ENCODE peak calls at places on chromosomes 6 and 20, in six cellular contexts. One of them, this sample, is unnamed.

GRCh38 chr6:22657341-22657985 is 88.1 kb downstream of the HDGFL1 start:
- DNase-seq in PC-9: no peak
- DNase-seq in Karpas-422: no peak
- DNase-seq in A673: no peak
- DNase-seq in A549: no peak
- DNase-seq in CD4-positive, alpha-beta memory T cell: no peak
- DNase-seq in this sample: peak; percentile 79

GRCh38 chr6:106518748-106519147 is 110.5 kb downstream of the RTN4IP1 start:
- DNase-seq in Karpas-422: peak; percentile 58
- DNase-seq in CD4-positive, alpha-beta memory T cell: no peak
- DNase-seq in A549: no peak
- DNase-seq in A673: no peak
- DNase-seq in PC-9: no peak
- DNase-seq in this sample: no peak

GRCh38 chr6:3561745-3562144 is 104.9 kb upstream of the SLC22A23 start:
- DNase-seq in A549: peak; percentile 43
- DNase-seq in CD4-positive, alpha-beta memory T cell: no peak
- DNase-seq in A673: peak; percentile 39
- DNase-seq in Karpas-422: no peak
- DNase-seq in PC-9: no peak
- DNase-seq in this sample: no peak

GRCh38 chr20:61599061-61599930 is 347.2 kb downstream of the CDH4 start:
- DNase-seq in CD4-positive, alpha-beta memory T cell: no peak
- DNase-seq in Karpas-422: peak; percentile 67
- DNase-seq in A673: peak; percentile 16
- DNase-seq in A549: no peak
- DNase-seq in PC-9: no peak
- DNase-seq in this sample: peak; percentile 25

GRCh38 chr20:4074877-4075455 is 59.6 kb upstream of the RNF24 start:
- DNase-seq in A549: no peak
- DNase-seq in A673: no peak
- DNase-seq in PC-9: no peak
- DNase-seq in CD4-positive, alpha-beta memory T cell: no peak
- DNase-seq in Karpas-422: no peak
- DNase-seq in this sample: no peak

GRCh38 chr6:52645976-52646375 is 24.9 kb upstream of the TMEM14A start:
- DNase-seq in PC-9: no peak
- DNase-seq in CD4-positive, alpha-beta memory T cell: no peak
- DNase-seq in A673: no peak
- DNase-seq in A549: no peak
- DNase-seq in Karpas-422: no peak
- DNase-seq in this sample: no peak

GRCh38 chr6:124974770-124975377 is 12.6 kb downstream of the RNF217 start:
- DNase-seq in A673: no peak
- DNase-seq in CD4-positive, alpha-beta memory T cell: no peak
- DNase-seq in A549: no peak
- DNase-seq in Karpas-422: no peak
- DNase-seq in PC-9: no peak
- DNase-seq in this sample: no peak

GRCh38 chr20:4560667-4561066 is 161.0 kb upstream of the PRND start:
- DNase-seq in A549: no peak
- DNase-seq in A673: no peak
- DNase-seq in PC-9: no peak
- DNase-seq in Karpas-422: no peak
- DNase-seq in CD4-positive, alpha-beta memory T cell: no peak
- DNase-seq in this sample: no peak

GRCh38 chr6:132003516-132004178 is 52.5 kb upstream of the CCN2 start:
- DNase-seq in Karpas-422: no peak
- DNase-seq in CD4-positive, alpha-beta memory T cell: no peak
- DNase-seq in PC-9: peak; percentile 3
- DNase-seq in A673: no peak
- DNase-seq in A549: no peak
- DNase-seq in this sample: no peak

GRCh38 chr6:158705386-158706126 is 55.7 kb downstream of the SYTL3 start:
- DNase-seq in A549: no peak
- DNase-seq in A673: no peak
- DNase-seq in CD4-positive, alpha-beta memory T cell: no peak
- DNase-seq in Karpas-422: no peak
- DNase-seq in PC-9: no peak
- DNase-seq in this sample: no peak

GRCh38 chr20:64254571-64255360 is 782 bp upstream of the PCMTD2 start:
- DNase-seq in A549: no peak
- DNase-seq in CD4-positive, alpha-beta memory T cell: no peak
- DNase-seq in Karpas-422: peak; percentile 43
- DNase-seq in A673: no peak
- DNase-seq in PC-9: no peak
- DNase-seq in this sample: no peak

GRCh38 chr6:25320459-25320858 is 41.3 kb downstream of the CARMIL1 start:
- DNase-seq in A673: no peak
- DNase-seq in CD4-positive, alpha-beta memory T cell: no peak
- DNase-seq in A549: no peak
- DNase-seq in PC-9: no peak
- DNase-seq in Karpas-422: no peak
- DNase-seq in this sample: no peak

GRCh38 chr20:41428285-41428684 is 61.7 kb upstream of the EMILIN3 start:
- DNase-seq in A673: no peak
- DNase-seq in CD4-positive, alpha-beta memory T cell: peak; percentile 18
- DNase-seq in PC-9: no peak
- DNase-seq in Karpas-422: no peak
- DNase-seq in A549: peak; percentile 53
- DNase-seq in this sample: no peak

GRCh38 chr6:144008501-144009245 is 614 bp upstream of the PLAGL1 start:
- DNase-seq in PC-9: no peak
- DNase-seq in CD4-positive, alpha-beta memory T cell: no peak
- DNase-seq in A549: peak; percentile 7
- DNase-seq in A673: no peak
- DNase-seq in Karpas-422: no peak
- DNase-seq in this sample: peak; percentile 64

GRCh38 chr20:3721912-3722311 is 9.5 kb upstream of the SIGLEC1 start:
- DNase-seq in PC-9: no peak
- DNase-seq in A673: no peak
- DNase-seq in CD4-positive, alpha-beta memory T cell: no peak
- DNase-seq in Karpas-422: no peak
- DNase-seq in A549: no peak
- DNase-seq in this sample: no peak

GRCh38 chr6:109449789-109450673 is 5.5 kb downstream of the MICAL1 start:
- DNase-seq in A549: no peak
- DNase-seq in A673: no peak
- DNase-seq in Karpas-422: no peak
- DNase-seq in CD4-positive, alpha-beta memory T cell: peak; percentile 50
- DNase-seq in PC-9: no peak
- DNase-seq in this sample: no peak

GRCh38 chr6:168640738-168641137 is 199.8 kb downstream of the SMOC2 start:
- DNase-seq in PC-9: no peak
- DNase-seq in A673: no peak
- DNase-seq in CD4-positive, alpha-beta memory T cell: no peak
- DNase-seq in Karpas-422: no peak
- DNase-seq in A549: no peak
- DNase-seq in this sample: no peak

GRCh38 chr6:90222724-90223198 is 73.9 kb downstream of the BACH2 start:
- DNase-seq in Karpas-422: no peak
- DNase-seq in CD4-positive, alpha-beta memory T cell: no peak
- DNase-seq in A549: peak; percentile 69
- DNase-seq in PC-9: peak; percentile 43
- DNase-seq in A673: no peak
- DNase-seq in this sample: no peak

GRCh38 chr6:165985926-165986646 is 181.6 kb downstream of the TBXT start:
- DNase-seq in CD4-positive, alpha-beta memory T cell: no peak
- DNase-seq in PC-9: no peak
- DNase-seq in A673: no peak
- DNase-seq in Karpas-422: no peak
- DNase-seq in A549: peak; percentile 80
- DNase-seq in this sample: no peak

GRCh38 chr20:61748376-61748775 is 317.3 kb downstream of the TAF4 start:
- DNase-seq in A549: no peak
- DNase-seq in A673: no peak
- DNase-seq in PC-9: no peak
- DNase-seq in CD4-positive, alpha-beta memory T cell: no peak
- DNase-seq in Karpas-422: no peak
- DNase-seq in this sample: no peak

GRCh38 chr6:100134297-100134696 is 140.3 kb upstream of the MCHR2 start:
- DNase-seq in A549: no peak
- DNase-seq in Karpas-422: no peak
- DNase-seq in CD4-positive, alpha-beta memory T cell: no peak
- DNase-seq in A673: no peak
- DNase-seq in PC-9: no peak
- DNase-seq in this sample: no peak

GRCh38 chr6:39330057-39330456 is 7.6 kb upstream of the KCNK16 start:
- DNase-seq in CD4-positive, alpha-beta memory T cell: no peak
- DNase-seq in PC-9: no peak
- DNase-seq in A673: no peak
- DNase-seq in A549: no peak
- DNase-seq in Karpas-422: no peak
- DNase-seq in this sample: no peak

GRCh38 chr6:71392286-71392685 is 103.7 kb downstream of the OGFRL1 start:
- DNase-seq in CD4-positive, alpha-beta memory T cell: no peak
- DNase-seq in Karpas-422: no peak
- DNase-seq in A673: no peak
- DNase-seq in A549: peak; percentile 36
- DNase-seq in PC-9: no peak
- DNase-seq in this sample: no peak
- H3K4me1 ChIP-seq in CD4-positive, alpha-beta memory T cell: no peaks in the 10 kb centered on the region
- H3K4me1 ChIP-seq in Karpas-422: no peaks in the 10 kb centered on the region
- H3K4me1 ChIP-seq in A673: peaks cover 16% of the 10 kb centered on the region
- H3K4me1 ChIP-seq in A549: peaks cover 99% of the 10 kb centered on the region
- H3K4me1 ChIP-seq in PC-9: peaks cover 55% of the 10 kb centered on the region
- H3K4me1 ChIP-seq in this sample: peaks cover 19% of the 10 kb centered on the region

DNA sequence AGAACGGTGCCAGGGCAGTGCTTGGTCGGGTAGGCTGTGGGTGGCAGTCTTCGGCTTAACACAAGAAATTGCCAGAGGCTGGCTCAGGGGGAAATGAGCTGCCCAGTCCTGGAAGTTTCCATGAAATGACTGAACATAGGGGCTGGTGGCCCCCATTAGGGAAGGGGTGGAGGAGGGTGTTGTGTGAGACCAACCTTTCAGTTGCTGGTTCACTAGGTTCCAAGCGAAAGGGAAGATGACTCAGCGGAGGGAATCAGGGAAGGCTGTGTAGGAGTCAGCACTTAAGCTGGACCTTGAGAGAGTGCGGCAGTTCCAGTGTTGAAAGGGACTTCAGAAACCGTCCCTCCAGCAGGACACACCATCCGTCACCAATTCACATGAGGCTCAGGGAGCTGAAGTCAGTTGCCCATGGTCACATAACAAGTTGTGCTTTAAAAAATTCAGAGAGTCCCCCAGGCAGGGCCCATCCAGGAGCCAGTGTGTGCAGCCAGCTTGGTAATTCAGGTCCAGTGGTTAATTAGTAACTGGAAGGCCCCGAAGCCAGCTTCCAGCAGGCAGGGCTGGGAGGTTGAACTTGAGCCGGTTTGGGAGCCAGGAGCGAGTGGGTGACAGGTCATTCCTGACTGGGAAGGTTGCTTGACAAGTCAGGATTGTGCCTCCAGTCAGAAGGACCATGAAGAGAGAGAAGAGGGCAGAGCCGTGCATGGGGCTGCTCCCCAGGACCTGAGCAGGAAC is at the start of gene SGK2:
- DNase-seq in A549: peak; percentile 87
- DNase-seq in CD4-positive, alpha-beta memory T cell: no peak
- DNase-seq in Karpas-422: no peak
- DNase-seq in A673: no peak
- DNase-seq in PC-9: peak; percentile 41
- DNase-seq in this sample: no peak
- H3K4me3 ChIP-seq in A549: peak within 1 kb of the TSS; percentile 22
- H3K4me3 ChIP-seq in CD4-positive, alpha-beta memory T cell: no peak within 1 kb of the TSS
- H3K4me3 ChIP-seq in Karpas-422: no peak within 1 kb of the TSS
- H3K4me3 ChIP-seq in A673: no peak within 1 kb of the TSS
- H3K4me3 ChIP-seq in PC-9: no peak within 1 kb of the TSS
- H3K4me3 ChIP-seq in this sample: no peak within 1 kb of the TSS

GRCh38 chr20:1371830-1372539 is 20.9 kb downstream of the FKBP1A start:
- DNase-seq in CD4-positive, alpha-beta memory T cell: no peak
- DNase-seq in PC-9: no peak
- DNase-seq in A673: no peak
- DNase-seq in A549: no peak
- DNase-seq in Karpas-422: no peak
- DNase-seq in this sample: no peak
- H3K4me1 ChIP-seq in CD4-positive, alpha-beta memory T cell: peaks cover 14% of the 10 kb centered on the region
- H3K4me1 ChIP-seq in PC-9: peaks cover under 1% of the 10 kb centered on the region
- H3K4me1 ChIP-seq in A673: peaks cover 7% of the 10 kb centered on the region
- H3K4me1 ChIP-seq in A549: peaks cover 15% of the 10 kb centered on the region
- H3K4me1 ChIP-seq in Karpas-422: peaks cover 10% of the 10 kb centered on the region
- H3K4me1 ChIP-seq in this sample: peaks cover 40% of the 10 kb centered on the region

GRCh38 chr20:25146976-25147375 is 48.5 kb upstream of the ENTPD6 start:
- DNase-seq in A549: no peak
- DNase-seq in CD4-positive, alpha-beta memory T cell: no peak
- DNase-seq in PC-9: no peak
- DNase-seq in A673: no peak
- DNase-seq in Karpas-422: no peak
- DNase-seq in this sample: no peak

GRCh38 chr20:25147716-25148115 is 47.8 kb upstream of the ENTPD6 start:
- DNase-seq in A673: no peak
- DNase-seq in CD4-positive, alpha-beta memory T cell: no peak
- DNase-seq in Karpas-422: no peak
- DNase-seq in PC-9: no peak
- DNase-seq in A549: no peak
- DNase-seq in this sample: no peak

GRCh38 chr20:25148181-25148981 is 47.1 kb upstream of the ENTPD6 start:
- DNase-seq in A673: peak; percentile 53
- DNase-seq in PC-9: no peak
- DNase-seq in CD4-positive, alpha-beta memory T cell: peak; percentile 68
- DNase-seq in A549: no peak
- DNase-seq in Karpas-422: no peak
- DNase-seq in this sample: no peak

GRCh38 chr20:25149986-25150385 is 45.5 kb upstream of the ENTPD6 start:
- DNase-seq in PC-9: no peak
- DNase-seq in Karpas-422: no peak
- DNase-seq in A673: no peak
- DNase-seq in CD4-positive, alpha-beta memory T cell: no peak
- DNase-seq in A549: no peak
- DNase-seq in this sample: no peak

GRCh38 chr20:25148982-25149846 is 46.3 kb upstream of the ENTPD6 start:
- DNase-seq in PC-9: no peak
- DNase-seq in A673: no peak
- DNase-seq in A549: no peak
- DNase-seq in Karpas-422: no peak
- DNase-seq in CD4-positive, alpha-beta memory T cell: no peak
- DNase-seq in this sample: no peak
- H3K4me3 ChIP-seq in PC-9: no peak overlapping the region
- H3K4me3 ChIP-seq in A673: no peak overlapping the region
- H3K4me3 ChIP-seq in A549: no peak overlapping the region
- H3K4me3 ChIP-seq in Karpas-422: no peak overlapping the region
- H3K4me3 ChIP-seq in CD4-positive, alpha-beta memory T cell: peak overlapping the region; percentile 40
- H3K4me3 ChIP-seq in this sample: no peak overlapping the region

DNA sequence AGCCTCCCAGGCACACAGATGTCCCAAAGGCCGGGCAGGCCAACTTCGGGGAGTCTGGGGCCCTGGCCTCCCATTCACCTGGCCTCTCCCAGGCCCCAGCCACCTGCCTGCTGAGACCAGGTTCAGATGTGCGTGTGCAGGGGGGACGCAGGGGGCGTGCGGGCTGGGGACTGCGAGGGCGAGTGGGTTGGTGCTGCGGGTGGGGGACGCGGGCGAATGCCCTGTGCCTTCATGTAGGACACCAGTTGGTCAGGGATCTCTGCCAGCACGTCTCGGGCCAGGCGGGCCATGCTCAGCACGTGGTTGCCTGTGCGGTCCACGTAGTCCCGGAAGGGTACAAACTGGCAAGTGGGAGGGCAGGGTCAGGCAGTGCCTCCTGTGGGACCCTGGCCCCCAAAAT is 44.5 kb downstream of the RAB44 start:
- DNase-seq in CD4-positive, alpha-beta memory T cell: no peak
- DNase-seq in PC-9: no peak
- DNase-seq in A549: no peak
- DNase-seq in Karpas-422: no peak
- DNase-seq in A673: no peak
- DNase-seq in this sample: no peak
- H3K4me1 ChIP-seq in CD4-positive, alpha-beta memory T cell: peaks cover 21% of the 10 kb centered on the region
- H3K4me1 ChIP-seq in PC-9: peaks cover 10% of the 10 kb centered on the region
- H3K4me1 ChIP-seq in A549: peaks cover 21% of the 10 kb centered on the region
- H3K4me1 ChIP-seq in Karpas-422: no peaks in the 10 kb centered on the region
- H3K4me1 ChIP-seq in A673: no peaks in the 10 kb centered on the region
- H3K4me1 ChIP-seq in this sample: no peaks in the 10 kb centered on the region

This sample was measured in SJCRH30.